ENCODE peak calls at places on chromosomes 12 and 14, in six cellular contexts. One of them, this sample, is unnamed.
A peak's percentile ranks its signal among the peaks of the same experiment; 100 is the strongest.

GRCh38 chr12:9756756-9757155 is 3.9 kb downstream of the CD69 start:
- DNase-seq in AG09309: no peak
- DNase-seq in brain microvascular endothelial cell: no peak
- DNase-seq in OCI-M1: no peak
- DNase-seq in DMS153: no peak
- DNase-seq in hypothalamus: no peak
- DNase-seq in this sample: no peak

GRCh38 chr12:18589316-18589715 is 148.5 kb downstream of the PLCZ1 start:
- DNase-seq in AG09309: no peak
- DNase-seq in brain microvascular endothelial cell: no peak
- DNase-seq in OCI-M1: no peak
- DNase-seq in DMS153: no peak
- DNase-seq in hypothalamus: no peak
- DNase-seq in this sample: no peak

GRCh38 chr12:103392722-103393121 is 103.0 kb downstream of the C12orf42 start:
- DNase-seq in AG09309: no peak
- DNase-seq in brain microvascular endothelial cell: no peak
- DNase-seq in OCI-M1: no peak
- DNase-seq in DMS153: no peak
- DNase-seq in hypothalamus: no peak
- DNase-seq in this sample: no peak

GRCh38 chr12:51814311-51815088 is 34.0 kb downstream of the FIGNL2 start:
- DNase-seq in AG09309: peak; percentile 24
- DNase-seq in brain microvascular endothelial cell: peak; percentile 25
- DNase-seq in OCI-M1: no peak
- DNase-seq in DMS153: peak; percentile 21
- DNase-seq in hypothalamus: peak; percentile 60
- DNase-seq in this sample: peak; percentile 87

GRCh38 chr12:57208116-57208945 is 8.3 kb upstream of the NXPH4 start:
- DNase-seq in AG09309: no peak
- DNase-seq in brain microvascular endothelial cell: no peak
- DNase-seq in OCI-M1: no peak
- DNase-seq in DMS153: no peak
- DNase-seq in hypothalamus: peak; percentile 37
- DNase-seq in this sample: no peak

GRCh38 chr12:113844495-113845175 is 121.5 kb downstream of the RBM19 start:
- DNase-seq in AG09309: no peak
- DNase-seq in brain microvascular endothelial cell: peak; percentile 8
- DNase-seq in OCI-M1: no peak
- DNase-seq in DMS153: no peak
- DNase-seq in hypothalamus: no peak
- DNase-seq in this sample: no peak

GRCh38 chr12:19095331-19095730 is 34.2 kb upstream of the PLEKHA5 start:
- DNase-seq in AG09309: no peak
- DNase-seq in brain microvascular endothelial cell: no peak
- DNase-seq in OCI-M1: no peak
- DNase-seq in DMS153: no peak
- DNase-seq in hypothalamus: no peak
- DNase-seq in this sample: no peak

GRCh38 chr12:47193066-47193465 is 113.3 kb upstream of the AMIGO2 start:
- DNase-seq in AG09309: no peak
- DNase-seq in brain microvascular endothelial cell: no peak
- DNase-seq in OCI-M1: no peak
- DNase-seq in DMS153: no peak
- DNase-seq in hypothalamus: no peak
- DNase-seq in this sample: no peak

GRCh38 chr14:33343016-33343415 is 404.3 kb downstream of the NPAS3 start:
- DNase-seq in AG09309: no peak
- DNase-seq in brain microvascular endothelial cell: peak; percentile 52
- DNase-seq in OCI-M1: no peak
- DNase-seq in DMS153: no peak
- DNase-seq in hypothalamus: no peak
- DNase-seq in this sample: no peak

GRCh38 chr12:1872448-1872847 is 46.0 kb downstream of the CACNA2D4 start:
- DNase-seq in AG09309: no peak
- DNase-seq in brain microvascular endothelial cell: no peak
- DNase-seq in OCI-M1: no peak
- DNase-seq in DMS153: no peak
- DNase-seq in hypothalamus: no peak
- DNase-seq in this sample: peak; percentile 7

GRCh38 chr12:15662303-15662980 is 126.7 kb downstream of the EPS8 start:
- DNase-seq in AG09309: peak; percentile 73
- DNase-seq in brain microvascular endothelial cell: peak; percentile 43
- DNase-seq in OCI-M1: no peak
- DNase-seq in DMS153: no peak
- DNase-seq in hypothalamus: no peak
- DNase-seq in this sample: no peak

GRCh38 chr14:92759300-92759678 is 10.9 kb upstream of the LGMN start:
- DNase-seq in AG09309: no peak
- DNase-seq in brain microvascular endothelial cell: peak; percentile 28
- DNase-seq in OCI-M1: peak; percentile 57
- DNase-seq in DMS153: no peak
- DNase-seq in hypothalamus: no peak
- DNase-seq in this sample: peak; percentile 44

GRCh38 chr12:123231931-123232330 is 1.0 kb downstream of the MPHOSPH9 start:
- DNase-seq in AG09309: no peak
- DNase-seq in brain microvascular endothelial cell: no peak
- DNase-seq in OCI-M1: no peak
- DNase-seq in DMS153: peak; percentile 5
- DNase-seq in hypothalamus: no peak
- DNase-seq in this sample: no peak